ENCODE peak calls at places on chromosomes 2 and 18, in ten cellular contexts. D is NB4, J is GM12891, T is lower leg skin, K is esophagus muscularis mucosa, M is upper lobe of left lung, Z is A549, S is HCT116, I is sigmoid colon, W is testis. O is an unnamed sample.

GRCh38 chr2:75896779-75897366 is 186.2 kb upstream of the GCFC2 start:
- DNase-seq in D (peak; percentile 73), J (peak; percentile 12), T (no peak), K (no peak), M (no peak), Z (peak; percentile 4), S (no peak), I (no peak), W (peak; percentile 43), O (peak; percentile 5)

GRCh38 chr18:58362027-58362575 is 266.8 kb downstream of the ALPK2 start:
- DNase-seq in D (no peak), J (no peak), T (no peak), K (peak; percentile 81), M (no peak), Z (peak; percentile 34), S (no peak), I (peak; percentile 74), W (no peak), O (peak; percentile 23)

GRCh38 chr2:173906626-173907025 is 58.5 kb downstream of the SP3 start:
- DNase-seq in D (no peak), J (no peak), T (no peak), K (no peak), M (no peak), Z (no peak), S (no peak), I (no peak), W (no peak), O (no peak)

GRCh38 chr2:18149660-18150246 is 271.3 kb downstream of the KCNS3 start:
- DNase-seq in D (peak; percentile 53), J (peak; percentile 12), T (no peak), K (no peak), M (no peak), Z (peak; percentile 18), S (peak; percentile 42), I (no peak), W (no peak), O (no peak)

GRCh38 chr2:99552529-99552928 is 62.7 kb upstream of the REV1 start:
- DNase-seq in D (no peak), J (no peak), T (no peak), K (no peak), M (no peak), Z (no peak), S (no peak), I (no peak), W (no peak), O (no peak)

GRCh38 chr18:9146224-9146623 is 9.6 kb downstream of the ANKRD12 start:
- DNase-seq in D (no peak), J (no peak), T (no peak), K (no peak), M (no peak), Z (no peak), S (no peak), I (no peak), W (no peak), O (no peak)

GRCh38 chr18:42534313-42534712 is 579.3 kb downstream of the PIK3C3 start:
- DNase-seq in D (no peak), J (no peak), T (no peak), K (no peak), M (no peak), Z (no peak), S (no peak), I (no peak), W (no peak), O (no peak)

GRCh38 chr2:230925443-230925878 is 419 bp upstream of the GPR55 start:
- DNase-seq in D (peak; percentile 70), J (no peak), T (peak; percentile 63), K (no peak), M (no peak), Z (no peak), S (no peak), I (peak; percentile 41), W (no peak), O (no peak)

GRCh38 chr18:62071071-62071470 is 115.8 kb downstream of the PIGN start:
- DNase-seq in D (no peak), J (no peak), T (no peak), K (no peak), M (no peak), Z (no peak), S (no peak), I (no peak), W (no peak), O (no peak)

GRCh38 chr18:9364242-9364641 is 29.7 kb downstream of the TWSG1 start:
- DNase-seq in D (no peak), J (no peak), T (no peak), K (no peak), M (no peak), Z (no peak), S (peak; percentile 84), I (no peak), W (no peak), O (no peak)

GRCh38 chr2:42788-43187 is 3.5 kb downstream of the FAM110C start:
- DNase-seq in D (no peak), J (no peak), T (no peak), K (no peak), M (no peak), Z (no peak), S (no peak), I (no peak), W (no peak), O (no peak)

GRCh38 chr2:200525882-200526651 is at the start of gene SGO2:
- DNase-seq in D (peak; percentile 99), J (peak; percentile 79), T (peak; percentile 98), K (peak; percentile 98), M (peak; percentile 97), Z (peak; percentile 89), S (peak; percentile 87), I (peak; percentile 97), W (peak; percentile 97), O (peak; percentile 86)
- TF ChIP-seq POLR2A in D (peak; percentile 65), J (peak; percentile 87), T (no peak), K (peak; percentile 56), M (no peak), Z (peak; percentile 90), S (no peak), I (peak; percentile 74), W (peak; percentile 48), O (peak; percentile 87)

GRCh38 chr2:9423100-9423921 is at the start of the genes CPSF3 and ITGB1BP1:
- DNase-seq in D (peak; percentile 99), J (peak; percentile 98), T (peak; percentile 99), K (peak; percentile 99), M (peak; percentile 98), Z (peak; percentile 99), S (peak; percentile 94), I (peak; percentile 99), W (peak; percentile 97), O (peak; percentile 99)
- TF ChIP-seq POLR2A in D (peak; percentile 57), J (peak; percentile 44), T (no peak), K (peak; percentile 53), M (peak; percentile 53), Z (peak; percentile 52), S (peak; percentile 55), I (no peak), W (no peak), O (peak; percentile 6)

DNA sequence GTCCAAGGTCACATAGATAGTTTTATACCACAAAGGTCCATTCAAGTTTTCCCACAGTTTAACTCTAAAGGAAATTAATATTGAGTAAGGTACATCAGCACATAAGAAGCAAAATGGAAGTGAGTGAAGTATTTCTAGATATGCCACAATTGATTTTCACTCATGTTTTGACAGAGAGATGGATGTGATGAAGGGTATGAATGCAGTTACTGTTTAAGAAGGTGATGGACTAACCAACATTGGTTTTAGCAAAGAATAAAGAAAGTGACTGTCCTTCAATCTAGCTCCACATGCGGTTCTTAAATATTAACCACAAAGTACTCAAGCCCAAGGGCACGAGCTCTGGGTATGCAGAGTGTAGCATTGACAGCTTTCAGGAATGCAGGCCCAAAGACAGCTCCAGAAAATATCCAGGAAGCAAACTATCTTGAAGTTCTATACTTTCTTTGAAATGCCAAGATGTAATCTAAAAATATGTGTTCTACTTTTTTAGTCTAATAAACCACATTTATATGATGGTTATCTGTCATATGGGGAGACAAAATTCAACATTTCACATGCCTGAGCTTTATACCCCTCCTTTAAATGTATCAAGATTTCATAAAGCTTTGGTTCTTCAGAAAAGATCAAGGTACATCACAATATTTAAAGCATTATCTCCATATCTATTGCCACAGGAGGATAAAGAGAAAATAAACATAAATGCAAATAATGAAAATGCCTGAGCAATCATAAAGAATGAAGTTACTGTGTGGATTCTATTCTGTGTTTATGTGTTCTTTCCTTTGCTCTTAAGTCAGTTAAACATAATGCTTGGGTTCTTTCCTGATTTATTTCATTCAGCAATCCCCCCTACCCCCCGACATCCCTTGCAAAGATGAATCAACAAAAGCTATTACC is 6.7 kb upstream of the SCN1A start:
- DNase-seq in D (no peak), J (no peak), T (no peak), K (no peak), M (no peak), Z (no peak), S (no peak), I (no peak), W (no peak), O (no peak)
- TF ChIP-seq POLR2A in D (no peak), J (no peak), T (no peak), K (no peak), M (no peak), Z (no peak), S (no peak), I (no peak), W (no peak), O (no peak)

GRCh38 chr2:238157506-238158017 is 1.2 kb upstream of the ERFE start:
- DNase-seq in D (no peak), J (no peak), T (no peak), K (no peak), M (peak; percentile 60), Z (no peak), S (no peak), I (no peak), W (no peak), O (no peak)

GRCh38 chr2:238158807-238159539 is at the start of gene ERFE:
- DNase-seq in D (peak; percentile 82), J (peak; percentile 84), T (no peak), K (no peak), M (peak; percentile 92), Z (peak; percentile 49), S (no peak), I (no peak), W (peak; percentile 40), O (no peak)

GRCh38 chr2:238155761-238156694 is 2.7 kb upstream of the ERFE start:
- DNase-seq in D (no peak), J (no peak), T (no peak), K (no peak), M (peak; percentile 59), Z (no peak), S (no peak), I (no peak), W (no peak), O (no peak)

GRCh38 chr2:238159676-238160205 is 971 bp downstream of the ERFE start:
- DNase-seq in D (no peak), J (no peak), T (no peak), K (no peak), M (peak; percentile 72), Z (no peak), S (no peak), I (no peak), W (no peak), O (no peak)

DNA sequence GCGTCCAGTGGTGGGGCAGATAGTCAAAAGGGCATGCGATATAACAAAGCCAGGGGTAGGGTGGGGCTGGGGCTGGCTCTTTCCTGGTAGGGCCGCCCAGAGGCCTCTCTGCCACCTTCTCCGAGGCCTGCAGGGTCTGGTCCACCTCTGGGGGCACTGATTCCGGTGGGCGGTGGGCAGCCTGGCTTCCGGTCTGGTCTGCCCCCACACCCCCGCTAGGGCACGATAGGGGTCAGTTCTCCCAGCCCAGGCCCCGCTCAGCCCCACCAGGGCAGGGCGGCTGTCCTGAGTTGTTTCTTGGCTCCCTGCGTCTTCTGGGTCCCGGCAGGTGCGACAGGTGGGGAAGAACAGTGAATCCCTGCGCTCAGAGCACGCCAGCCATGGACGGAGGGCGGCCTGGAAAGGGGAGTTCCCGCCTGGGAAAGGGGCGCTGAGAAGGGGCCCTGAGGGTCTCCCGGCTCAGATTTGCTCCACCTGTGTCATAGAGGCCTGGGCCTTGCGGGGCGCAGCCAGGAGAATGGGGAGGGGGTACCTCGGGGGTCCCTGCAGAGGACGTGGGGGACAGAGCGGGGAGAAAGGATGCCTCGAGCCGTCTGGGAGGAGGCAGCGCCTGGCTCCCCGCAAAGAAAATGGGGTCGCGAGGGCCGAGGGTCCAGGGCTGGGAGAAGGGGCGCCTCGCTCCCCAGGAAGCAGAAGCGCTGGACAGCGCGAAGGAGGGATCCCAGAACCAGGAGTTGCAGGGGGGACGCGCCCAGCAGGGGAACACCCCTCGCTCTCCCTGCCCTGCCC is 558 bp upstream of the ERFE start:
- DNase-seq in D (no peak), J (no peak), T (no peak), K (no peak), M (peak; percentile 69), Z (no peak), S (no peak), I (no peak), W (no peak), O (no peak)
- TF ChIP-seq POLR2A in D (no peak), J (no peak), T (no peak), K (no peak), M (no peak), Z (no peak), S (no peak), I (no peak), W (no peak), O (no peak)